ENCODE peak calls at places on chromosomes 2 and 18, in seven cellular contexts. D is HFFc6; O is mesothelial cell of epicardium; V is Caco-2; U is endothelial cell of umbilical vein; H is CD8-positive, alpha-beta T cell; I is fibroblast of lung. F is an unnamed sample.

GRCh38 chr2:64823794-64824193 is 165.4 kb upstream of the SLC1A4 start:
- DNase-seq in D (no peak), O (no peak), U (no peak), I (no peak), V (no peak), H (no peak), F (no peak)

GRCh38 chr2:18483896-18484295 is 76.6 kb downstream of the RDH14 start:
- DNase-seq in O (no peak), D (no peak), V (no peak), U (no peak), I (no peak), H (no peak), F (no peak)

GRCh38 chr2:191020742-191021381 is 6.9 kb upstream of the STAT1 start:
- DNase-seq in H (peak; percentile 43), V (no peak), I (peak; percentile 91), D (peak; percentile 80), O (no peak), U (no peak), F (peak; percentile 36)

GRCh38 chr2:155690785-155691184 is 641.7 kb downstream of the NR4A2 start:
- DNase-seq in H (no peak), O (no peak), U (no peak), I (no peak), V (no peak), D (no peak), F (no peak)

GRCh38 chr18:65751145-65752085 is 603 bp downstream of the CDH7 start:
- DNase-seq in D (no peak), H (no peak), O (peak; percentile 21), U (no peak), I (no peak), V (no peak), F (peak; percentile 21)

GRCh38 chr2:176562359-176563043 is 293.3 kb downstream of the MTX2 start:
- DNase-seq in D (peak; percentile 47), V (no peak), H (no peak), I (peak; percentile 7), U (peak; percentile 50), O (no peak), F (no peak)

GRCh38 chr18:48836231-48836805 is 114.4 kb downstream of the SMAD7 start:
- DNase-seq in I (no peak), O (no peak), V (no peak), D (no peak), H (no peak), U (no peak), F (no peak)

GRCh38 chr2:181380581-181380980 is 76.6 kb upstream of the ITGA4 start:
- DNase-seq in V (no peak), I (no peak), U (no peak), D (no peak), O (no peak), H (no peak), F (no peak)

GRCh38 chr2:24412812-24413211 is 52.5 kb upstream of the ITSN2 start:
- DNase-seq in U (no peak), H (no peak), I (no peak), D (no peak), V (no peak), O (no peak), F (no peak)

GRCh38 chr2:119476301-119477117 is 44.9 kb downstream of the TMEM37 start:
- DNase-seq in D (peak; percentile 24), H (peak; percentile 22), U (peak; percentile 71), O (no peak), V (peak; percentile 76), I (peak; percentile 59), F (peak; percentile 88)

GRCh38 chr2:68772109-68772508 is 37.5 kb downstream of the ARHGAP25 start:
- DNase-seq in O (no peak), U (no peak), V (no peak), D (no peak), I (no peak), H (no peak), F (no peak)
- TF ChIP-seq CTCF in O (no peak), U (no peak), V (no peak), D (no peak), I (no peak), H (no peak), F (no peak)

GRCh38 chr18:7629416-7629815 is 62.3 kb downstream of the PTPRM start:
- DNase-seq in D (no peak), H (no peak), O (no peak), V (no peak), I (no peak), U (no peak), F (no peak)

GRCh38 chr18:7626175-7626921 is 59.2 kb downstream of the PTPRM start:
- DNase-seq in O (no peak), H (no peak), D (no peak), I (no peak), U (no peak), V (no peak), F (no peak)

GRCh38 chr18:7623681-7624080 is 56.6 kb downstream of the PTPRM start:
- DNase-seq in D (no peak), I (no peak), O (no peak), U (no peak), V (no peak), H (no peak), F (no peak)

GRCh38 chr18:7624697-7625096 is 57.6 kb downstream of the PTPRM start:
- DNase-seq in H (no peak), O (no peak), V (no peak), I (no peak), D (no peak), U (no peak), F (no peak)

GRCh38 chr18:7626922-7627440 is 59.9 kb downstream of the PTPRM start:
- DNase-seq in D (peak; percentile 70), O (no peak), V (peak; percentile 80), H (no peak), U (peak; percentile 46), I (peak; percentile 42), F (no peak)
- TF ChIP-seq CTCF in D (peak; percentile 66), O (no peak), V (peak; percentile 53), H (no peak), U (peak; percentile 4), I (peak; percentile 10), F (no peak)

GRCh38 chr2:134256961-134257360 is 3.1 kb downstream of the MGAT5 start:
- DNase-seq in V (no peak), D (no peak), U (no peak), O (no peak), I (no peak), H (no peak), F (no peak)
- TF ChIP-seq CTCF in V (no peak), D (no peak), U (no peak), O (no peak), I (no peak), H (no peak), F (no peak)

GRCh38 chr2:207258191-207258991 is 92.6 kb upstream of the KLF7 start:
- DNase-seq in O (no peak), I (peak; percentile 100), D (peak; percentile 100), U (peak; percentile 90), V (peak; percentile 70), H (no peak), F (no peak)
- TF ChIP-seq CTCF in O (no peak), I (peak; percentile 20), D (peak; percentile 20), U (no peak), V (no peak), H (no peak), F (no peak)

GRCh38 chr2:218168635-218169462 is 2.1 kb upstream of the CXCR1 start:
- DNase-seq in U (peak; percentile 45), I (peak; percentile 20), V (peak; percentile 66), D (no peak), H (peak; percentile 75), O (peak; percentile 37), F (peak; percentile 64)
- TF ChIP-seq CTCF in U (peak; percentile 81), I (peak; percentile 72), V (peak; percentile 50), D (peak; percentile 87), H (peak; percentile 84), O (peak; percentile 55), F (peak; percentile 22)

GRCh38 chr2:212941361-212941760 is 210.1 kb downstream of the IKZF2 start:
- DNase-seq in O (no peak), D (no peak), I (no peak), V (no peak), U (no peak), H (no peak), F (no peak)
- TF ChIP-seq CTCF in O (no peak), D (no peak), I (no peak), V (no peak), U (no peak), H (no peak), F (no peak)

GRCh38 chr2:74179063-74179865 is 585 bp upstream of the MOB1A start:
- DNase-seq in H (peak; percentile 11), O (no peak), V (peak; percentile 41), D (no peak), U (no peak), I (no peak), F (no peak)
- TF ChIP-seq CTCF in H (peak; percentile 81), O (peak; percentile 75), V (peak; percentile 26), D (peak; percentile 77), U (no peak), I (no peak), F (no peak)

GRCh38 chr2:186304064-186304463 is 182.0 kb upstream of the ZC3H15 start:
- DNase-seq in I (no peak), V (no peak), U (no peak), H (no peak), O (no peak), D (no peak), F (no peak)
- TF ChIP-seq CTCF in I (no peak), V (no peak), U (no peak), H (no peak), O (no peak), D (no peak), F (no peak)

DNA sequence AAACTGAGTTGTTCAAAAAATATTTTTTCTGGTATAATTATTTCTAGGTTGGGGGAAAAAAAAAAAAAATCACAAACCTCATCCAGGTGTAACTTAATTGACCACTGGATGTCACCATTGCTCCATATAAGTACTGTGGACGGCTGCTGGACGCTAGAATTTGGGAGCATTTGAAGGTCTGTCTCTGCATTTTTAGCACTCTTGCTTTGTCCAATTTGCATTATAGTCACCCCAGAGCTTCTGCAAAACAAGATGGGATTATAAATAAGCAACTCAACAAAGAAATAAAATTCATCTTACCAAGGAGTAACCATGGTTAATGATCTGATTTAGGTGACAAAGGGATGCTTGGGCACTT is 83.7 kb downstream of the HRH4 start:
- DNase-seq in V (no peak), O (no peak), I (peak; percentile 33), D (no peak), U (peak; percentile 42), H (no peak), F (no peak)
- TF ChIP-seq CTCF in V (peak; percentile 20), O (peak; percentile 46), I (peak; percentile 26), D (peak; percentile 70), U (peak; percentile 30), H (no peak), F (no peak)

DNA sequence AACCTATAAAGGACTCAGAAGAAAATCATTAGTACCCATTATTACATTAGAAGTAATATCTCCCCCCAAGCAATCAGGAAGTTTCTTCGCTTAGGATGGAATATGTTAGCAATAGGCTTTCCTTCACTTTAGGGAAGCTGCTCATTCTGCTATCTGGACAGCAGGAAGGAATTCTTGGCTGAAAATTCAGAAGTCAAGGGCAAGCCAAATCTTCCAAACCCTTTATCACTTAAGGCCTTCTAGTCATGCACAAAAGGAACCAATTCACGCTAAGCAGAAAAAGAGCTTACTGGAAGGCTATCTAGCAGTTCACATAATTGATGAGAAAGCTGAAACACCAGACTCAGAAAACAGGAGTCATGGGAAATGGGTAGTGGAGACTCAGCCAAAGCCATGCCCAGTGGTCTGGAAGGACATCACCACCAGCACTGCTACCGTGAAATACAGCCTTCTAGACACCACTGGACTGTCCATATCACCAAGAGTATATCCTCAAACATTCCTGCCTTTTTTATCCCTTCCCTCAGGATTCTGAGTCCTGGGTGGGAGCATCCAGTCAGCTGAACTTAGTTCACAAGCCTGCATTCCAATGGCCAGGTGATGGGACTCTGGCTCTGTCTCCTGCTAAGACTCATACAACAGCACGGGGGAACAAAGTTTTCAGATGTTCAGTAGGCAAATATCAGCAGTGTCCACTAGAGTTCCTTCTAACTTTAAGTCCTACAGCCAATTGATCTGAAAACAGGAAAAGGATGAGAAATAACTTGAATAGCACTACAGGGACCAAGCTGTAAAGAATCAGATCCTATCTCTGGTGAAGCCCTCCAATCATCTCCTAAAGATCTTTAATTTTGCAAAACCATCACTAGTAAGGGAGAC is 14.8 kb upstream of the ADAM17 start:
- DNase-seq in O (no peak), H (no peak), D (no peak), V (no peak), I (no peak), U (no peak), F (no peak)
- TF ChIP-seq CTCF in O (no peak), H (no peak), D (peak; percentile 27), V (peak; percentile 18), I (peak; percentile 23), U (no peak), F (peak; percentile 16)

F was measured in GM13976.